ENCODE peak calls at places on chromosomes 7 and 10, in four cellular contexts. One of them, this sample, is unnamed. For H3K4me1, the result is how much of the 10 kb centered on the place peaks cover.

GRCh38 chr7:95420996-95421846 is 13.6 kb downstream of the PON2 start:
- DNase-seq in MM.1S: peak
- DNase-seq in neural progenitor cell: no peak
- DNase-seq in HCT116: no peak
- DNase-seq in this sample: no peak

GRCh38 chr7:96415293-96415940 is 93.5 kb upstream of the SLC25A13 start:
- DNase-seq in MM.1S: no peak
- DNase-seq in neural progenitor cell: peak
- DNase-seq in HCT116: no peak
- DNase-seq in this sample: peak

GRCh38 chr10:51035344-51035743 is 38.9 kb upstream of the PRKG1 start:
- DNase-seq in MM.1S: no peak
- DNase-seq in neural progenitor cell: no peak
- DNase-seq in HCT116: no peak
- DNase-seq in this sample: no peak

GRCh38 chr7:110759069-110759468 is 331.9 kb upstream of the LRRN3 start:
- DNase-seq in MM.1S: no peak
- DNase-seq in neural progenitor cell: no peak
- DNase-seq in HCT116: no peak
- DNase-seq in this sample: no peak

GRCh38 chr10:107814865-107815487 is 650.5 kb upstream of the SORCS1 start:
- DNase-seq in MM.1S: peak
- DNase-seq in neural progenitor cell: peak
- DNase-seq in HCT116: no peak
- DNase-seq in this sample: no peak

GRCh38 chr10:126042354-126042753 is 146.0 kb downstream of the FANK1 start:
- DNase-seq in MM.1S: no peak
- DNase-seq in neural progenitor cell: no peak
- DNase-seq in HCT116: no peak
- DNase-seq in this sample: no peak

GRCh38 chr7:30114536-30115258 is 20.1 kb upstream of the MTURN start:
- DNase-seq in MM.1S: peak
- DNase-seq in neural progenitor cell: no peak
- DNase-seq in HCT116: no peak
- DNase-seq in this sample: no peak

GRCh38 chr10:64156131-64156530 is 634.9 kb downstream of the REEP3 start:
- DNase-seq in MM.1S: no peak
- DNase-seq in neural progenitor cell: no peak
- DNase-seq in HCT116: no peak
- DNase-seq in this sample: no peak

GRCh38 chr10:123140983-123141390 is 5.2 kb downstream of the HMX3 start:
- DNase-seq in MM.1S: no peak
- DNase-seq in neural progenitor cell: no peak
- DNase-seq in HCT116: no peak
- DNase-seq in this sample: no peak

GRCh38 chr10:101694056-101694673 is 805 bp downstream of the FBXW4 start:
- DNase-seq in MM.1S: peak
- DNase-seq in neural progenitor cell: peak
- DNase-seq in HCT116: no peak
- DNase-seq in this sample: peak

GRCh38 chr7:54788664-54789063 is 29.7 kb upstream of the SEC61G start:
- DNase-seq in MM.1S: no peak
- DNase-seq in neural progenitor cell: peak
- DNase-seq in HCT116: peak
- DNase-seq in this sample: no peak

GRCh38 chr7:69596723-69597277 is 1.5 kb upstream of the AUTS2 start:
- DNase-seq in MM.1S: no peak
- DNase-seq in neural progenitor cell: peak
- DNase-seq in HCT116: no peak
- DNase-seq in this sample: no peak

GRCh38 chr10:79376751-79377556 is 29.7 kb downstream of the PPIF start:
- DNase-seq in MM.1S: no peak
- DNase-seq in neural progenitor cell: no peak
- DNase-seq in HCT116: no peak
- DNase-seq in this sample: peak

GRCh38 chr10:109957092-109957797 is 33.9 kb upstream of the XPNPEP1 start:
- DNase-seq in MM.1S: no peak
- DNase-seq in neural progenitor cell: no peak
- DNase-seq in HCT116: no peak
- DNase-seq in this sample: no peak

GRCh38 chr10:48620719-48621118 is 15.8 kb upstream of the ARHGAP22 start:
- DNase-seq in MM.1S: no peak
- DNase-seq in neural progenitor cell: no peak
- DNase-seq in HCT116: no peak
- DNase-seq in this sample: no peak

GRCh38 chr10:90947025-90947960 is 26.4 kb upstream of the ANKRD1 start:
- DNase-seq in MM.1S: peak
- DNase-seq in neural progenitor cell: no peak
- DNase-seq in HCT116: no peak
- DNase-seq in this sample: no peak

GRCh38 chr7:36161996-36162395 is 8.9 kb downstream of the EEPD1 start:
- DNase-seq in MM.1S: no peak
- DNase-seq in neural progenitor cell: peak
- DNase-seq in HCT116: no peak
- DNase-seq in this sample: no peak

GRCh38 chr7:102236592-102237287 is 49.9 kb upstream of the SH2B2 start:
- DNase-seq in MM.1S: peak
- DNase-seq in neural progenitor cell: peak
- DNase-seq in HCT116: peak
- DNase-seq in this sample: peak

GRCh38 chr7:100827330-100828226 is at the start of gene EPHB4:
- DNase-seq in MM.1S: no peak
- DNase-seq in neural progenitor cell: peak
- DNase-seq in HCT116: peak
- DNase-seq in this sample: peak

GRCh38 chr7:100824499-100825214 is 2.7 kb downstream of the EPHB4 start:
- DNase-seq in MM.1S: no peak
- DNase-seq in neural progenitor cell: no peak
- DNase-seq in HCT116: no peak
- DNase-seq in this sample: no peak

GRCh38 chr7:100825760-100826545 is 1.4 kb downstream of the EPHB4 start:
- DNase-seq in MM.1S: no peak
- DNase-seq in neural progenitor cell: peak
- DNase-seq in HCT116: no peak
- DNase-seq in this sample: no peak

GRCh38 chr7:100825215-100825671 is 2.1 kb downstream of the EPHB4 start:
- DNase-seq in MM.1S: no peak
- DNase-seq in neural progenitor cell: peak
- DNase-seq in HCT116: no peak
- DNase-seq in this sample: no peak

DNA sequence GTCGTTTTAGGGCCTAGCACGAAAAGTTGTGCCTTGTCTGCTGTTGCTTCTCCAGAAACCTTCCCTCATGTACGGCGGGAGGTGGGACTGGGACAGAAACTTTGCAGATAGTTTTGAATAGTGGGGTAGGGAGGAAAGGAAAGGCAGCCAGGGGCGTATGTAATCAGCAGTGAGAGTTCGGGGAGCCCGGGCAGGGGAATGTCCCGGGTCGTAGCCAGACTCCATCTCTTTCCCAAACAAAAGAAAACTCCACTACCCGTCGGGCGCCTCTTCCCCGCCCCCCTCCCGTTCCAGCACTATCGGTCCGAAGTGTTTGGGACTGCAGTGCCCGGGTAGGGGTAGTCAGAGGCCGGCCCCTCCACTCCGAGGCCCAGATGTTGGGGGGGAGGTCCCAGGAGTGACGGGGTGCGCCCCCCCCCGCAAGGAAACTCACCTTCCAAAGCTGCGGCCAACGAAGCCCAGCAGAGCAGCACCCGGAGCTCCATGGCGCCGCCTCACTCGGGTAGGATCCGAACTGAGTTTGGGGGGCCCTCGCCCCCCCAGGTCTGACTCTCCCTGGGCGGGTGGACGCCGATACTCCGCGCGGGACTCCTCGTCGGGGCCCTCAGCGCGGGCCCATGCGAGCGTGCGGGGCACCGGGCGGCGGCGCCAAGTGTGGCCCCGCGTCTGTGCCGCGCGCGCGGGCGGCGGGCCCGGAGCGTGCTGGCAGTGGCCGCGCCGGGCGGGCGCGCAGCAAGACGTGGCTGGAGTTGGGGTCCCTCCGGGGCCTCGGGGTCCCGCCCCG is 585 bp downstream of the EPHB4 start:
- DNase-seq in MM.1S: no peak
- DNase-seq in neural progenitor cell: peak
- DNase-seq in HCT116: no peak
- DNase-seq in this sample: peak
- H3K9ac ChIP-seq in MM.1S: no peak
- H3K9ac ChIP-seq in neural progenitor cell: peak
- H3K9ac ChIP-seq in HCT116: peak
- H3K9ac ChIP-seq in this sample: peak

DNA sequence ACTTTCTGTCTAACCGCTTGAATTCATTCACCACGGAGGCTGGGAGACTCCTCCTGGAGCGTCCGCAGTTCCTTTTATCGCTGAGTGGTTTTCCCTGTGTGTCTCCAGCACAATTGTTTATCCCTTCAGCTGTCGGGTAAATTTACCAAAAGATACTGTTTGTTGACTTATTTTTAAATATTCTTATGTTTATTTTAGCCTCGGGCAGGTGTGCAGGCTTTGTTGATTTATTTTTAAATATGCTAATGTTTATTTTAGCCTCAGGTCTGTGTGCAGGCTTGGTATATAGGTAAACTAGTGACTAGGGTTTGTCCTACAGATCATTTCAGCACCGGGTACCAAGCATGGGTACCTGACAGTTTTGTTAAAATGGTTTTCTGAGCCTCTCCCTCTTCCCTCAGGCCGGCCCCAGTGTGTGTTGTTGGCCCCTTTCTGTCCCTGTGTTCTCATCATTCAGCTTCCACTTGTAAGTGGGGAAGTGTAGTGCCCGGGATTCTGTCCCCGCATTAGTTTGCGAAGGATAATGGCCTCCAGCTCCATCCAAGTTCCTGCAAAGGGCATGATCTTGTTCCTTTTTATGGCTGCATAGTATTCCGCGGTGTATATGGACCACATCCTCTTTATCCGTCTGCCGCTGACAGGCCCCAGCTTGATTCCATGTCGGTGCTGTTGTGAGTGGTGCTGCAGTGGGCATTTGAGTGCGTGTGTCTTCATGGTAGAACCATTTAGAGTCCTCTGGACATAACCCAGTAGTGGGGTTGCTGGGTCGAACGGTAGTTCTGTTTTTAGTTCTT is 5.3 kb downstream of the GET4 start:
- DNase-seq in MM.1S: no peak
- DNase-seq in neural progenitor cell: no peak
- DNase-seq in HCT116: no peak
- DNase-seq in this sample: peak
- H3K4me1 ChIP-seq in MM.1S: under half
- H3K4me1 ChIP-seq in neural progenitor cell: under half
- H3K4me1 ChIP-seq in HCT116: under half
- H3K4me1 ChIP-seq in this sample: under half

GRCh38 chr10:98403812-98404504 is 11.0 kb downstream of the PYROXD2 start:
- DNase-seq in MM.1S: no peak
- DNase-seq in neural progenitor cell: no peak
- DNase-seq in HCT116: no peak
- DNase-seq in this sample: no peak
- H3K27ac ChIP-seq in MM.1S: no peak
- H3K27ac ChIP-seq in neural progenitor cell: no peak
- H3K27ac ChIP-seq in HCT116: no peak
- H3K27ac ChIP-seq in this sample: no peak

DNA sequence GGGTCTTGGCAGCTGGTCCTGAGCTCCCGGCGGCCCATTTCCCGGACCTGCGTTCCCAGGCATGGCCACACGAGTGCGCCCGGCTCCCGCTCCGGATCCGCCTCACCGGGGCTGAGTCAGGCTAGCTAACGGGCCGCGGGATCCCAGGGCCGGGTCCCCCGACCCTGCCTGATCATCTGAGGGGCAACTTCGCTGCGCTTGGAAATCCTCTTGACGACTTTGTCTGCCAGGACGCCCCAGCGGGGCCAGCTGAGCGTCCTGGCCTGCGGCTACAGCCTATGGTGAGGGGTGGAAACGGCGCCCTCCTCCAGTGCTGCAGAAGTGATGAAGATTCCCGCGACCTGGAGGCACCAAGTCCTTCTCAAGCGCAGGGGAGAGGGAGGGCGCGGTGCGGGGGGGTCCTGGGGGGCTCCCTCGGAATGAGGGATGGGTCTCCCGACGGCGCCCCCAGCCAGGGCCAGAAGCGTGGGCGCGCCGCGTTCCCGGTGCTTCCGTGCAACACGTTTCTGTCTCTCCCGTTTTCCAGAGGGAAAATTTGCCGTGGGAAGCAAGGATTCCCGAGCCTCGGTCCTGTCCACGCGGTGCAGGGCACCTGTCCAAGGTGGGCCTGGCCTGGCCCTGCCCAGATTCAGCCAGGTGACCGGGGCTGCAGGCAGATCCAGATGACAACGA is 212.4 kb downstream of the CCSER2 start:
- DNase-seq in MM.1S: peak
- DNase-seq in neural progenitor cell: peak
- DNase-seq in HCT116: no peak
- DNase-seq in this sample: peak
- H3K9ac ChIP-seq in MM.1S: peak
- H3K9ac ChIP-seq in neural progenitor cell: no peak
- H3K9ac ChIP-seq in HCT116: no peak
- H3K9ac ChIP-seq in this sample: no peak